ENCODE peak calls at places on chromosomes 1 and 21, in eight cellular contexts. One of them, this sample, is unnamed.

GRCh38 chr1:93638307-93638847 is 43.3 kb downstream of the BCAR3 start:
- DNase-seq in Caco-2: peak
- DNase-seq in dorsolateral prefrontal cortex: no peak
- DNase-seq in foreskin fibroblast: no peak
- DNase-seq in epithelial cell of esophagus: no peak
- DNase-seq in fibroblast of lung: no peak
- DNase-seq in heart left ventricle: no peak
- DNase-seq in uterus: no peak
- DNase-seq in this sample: no peak

GRCh38 chr1:110485725-110486124 is 33.2 kb downstream of the KCNA10 start:
- DNase-seq in Caco-2: no peak
- DNase-seq in dorsolateral prefrontal cortex: no peak
- DNase-seq in foreskin fibroblast: no peak
- DNase-seq in epithelial cell of esophagus: no peak
- DNase-seq in fibroblast of lung: no peak
- DNase-seq in heart left ventricle: peak
- DNase-seq in uterus: no peak
- DNase-seq in this sample: no peak

GRCh38 chr1:8211620-8212442 is 106.1 kb upstream of the SLC45A1 start:
- DNase-seq in Caco-2: peak
- DNase-seq in dorsolateral prefrontal cortex: no peak
- DNase-seq in foreskin fibroblast: peak
- DNase-seq in epithelial cell of esophagus: peak
- DNase-seq in fibroblast of lung: peak
- DNase-seq in heart left ventricle: no peak
- DNase-seq in uterus: no peak
- DNase-seq in this sample: peak

GRCh38 chr1:98323906-98324358 is 337.6 kb upstream of the SNX7 start:
- DNase-seq in Caco-2: peak
- DNase-seq in dorsolateral prefrontal cortex: no peak
- DNase-seq in foreskin fibroblast: peak
- DNase-seq in epithelial cell of esophagus: peak
- DNase-seq in fibroblast of lung: peak
- DNase-seq in heart left ventricle: peak
- DNase-seq in uterus: no peak
- DNase-seq in this sample: peak

GRCh38 chr1:204858381-204858821 is 12.3 kb upstream of the NFASC start:
- DNase-seq in Caco-2: no peak
- DNase-seq in dorsolateral prefrontal cortex: no peak
- DNase-seq in foreskin fibroblast: peak
- DNase-seq in epithelial cell of esophagus: no peak
- DNase-seq in fibroblast of lung: no peak
- DNase-seq in heart left ventricle: no peak
- DNase-seq in uterus: no peak
- DNase-seq in this sample: no peak

GRCh38 chr1:242770366-242770765 is 245.9 kb upstream of the PLD5 start:
- DNase-seq in Caco-2: no peak
- DNase-seq in dorsolateral prefrontal cortex: no peak
- DNase-seq in foreskin fibroblast: no peak
- DNase-seq in epithelial cell of esophagus: peak
- DNase-seq in fibroblast of lung: no peak
- DNase-seq in heart left ventricle: no peak
- DNase-seq in uterus: no peak
- DNase-seq in this sample: no peak

GRCh38 chr1:117678246-117678977 is 72.6 kb downstream of the TENT5C start:
- DNase-seq in Caco-2: no peak
- DNase-seq in dorsolateral prefrontal cortex: no peak
- DNase-seq in foreskin fibroblast: no peak
- DNase-seq in epithelial cell of esophagus: no peak
- DNase-seq in fibroblast of lung: no peak
- DNase-seq in heart left ventricle: peak
- DNase-seq in uterus: no peak
- DNase-seq in this sample: no peak

GRCh38 chr1:8711161-8711560 is 106.3 kb downstream of the RERE start:
- DNase-seq in Caco-2: no peak
- DNase-seq in dorsolateral prefrontal cortex: no peak
- DNase-seq in foreskin fibroblast: no peak
- DNase-seq in epithelial cell of esophagus: no peak
- DNase-seq in fibroblast of lung: no peak
- DNase-seq in heart left ventricle: no peak
- DNase-seq in uterus: no peak
- DNase-seq in this sample: peak

GRCh38 chr1:109864960-109865611 is 45.6 kb upstream of the CSF1 start:
- DNase-seq in Caco-2: no peak
- DNase-seq in dorsolateral prefrontal cortex: peak
- DNase-seq in foreskin fibroblast: no peak
- DNase-seq in epithelial cell of esophagus: no peak
- DNase-seq in fibroblast of lung: peak
- DNase-seq in heart left ventricle: no peak
- DNase-seq in uterus: peak
- DNase-seq in this sample: no peak

GRCh38 chr1:215863796-215864195 is 296.7 kb downstream of the KCTD3 start:
- DNase-seq in Caco-2: no peak
- DNase-seq in dorsolateral prefrontal cortex: no peak
- DNase-seq in foreskin fibroblast: no peak
- DNase-seq in epithelial cell of esophagus: no peak
- DNase-seq in fibroblast of lung: no peak
- DNase-seq in heart left ventricle: no peak
- DNase-seq in uterus: no peak
- DNase-seq in this sample: no peak

GRCh38 chr21:32698286-32698685 is 29.5 kb downstream of the SYNJ1 start:
- DNase-seq in Caco-2: no peak
- DNase-seq in dorsolateral prefrontal cortex: no peak
- DNase-seq in foreskin fibroblast: no peak
- DNase-seq in epithelial cell of esophagus: no peak
- DNase-seq in fibroblast of lung: no peak
- DNase-seq in heart left ventricle: no peak
- DNase-seq in uterus: no peak
- DNase-seq in this sample: no peak

GRCh38 chr1:40344597-40344996 is 27.5 kb upstream of the COL9A2 start:
- DNase-seq in Caco-2: peak
- DNase-seq in dorsolateral prefrontal cortex: peak
- DNase-seq in foreskin fibroblast: peak
- DNase-seq in epithelial cell of esophagus: peak
- DNase-seq in fibroblast of lung: peak
- DNase-seq in heart left ventricle: peak
- DNase-seq in uterus: no peak
- DNase-seq in this sample: peak

GRCh38 chr21:36411301-36411700 is 26.1 kb downstream of the CHAF1B start:
- DNase-seq in Caco-2: no peak
- DNase-seq in dorsolateral prefrontal cortex: no peak
- DNase-seq in foreskin fibroblast: no peak
- DNase-seq in epithelial cell of esophagus: no peak
- DNase-seq in fibroblast of lung: no peak
- DNase-seq in heart left ventricle: no peak
- DNase-seq in uterus: no peak
- DNase-seq in this sample: no peak

GRCh38 chr1:21435646-21436487 is 4.1 kb upstream of the NBPF3 start:
- DNase-seq in Caco-2: no peak
- DNase-seq in dorsolateral prefrontal cortex: no peak
- DNase-seq in foreskin fibroblast: no peak
- DNase-seq in epithelial cell of esophagus: no peak
- DNase-seq in fibroblast of lung: no peak
- DNase-seq in heart left ventricle: no peak
- DNase-seq in uterus: no peak
- DNase-seq in this sample: no peak

DNA sequence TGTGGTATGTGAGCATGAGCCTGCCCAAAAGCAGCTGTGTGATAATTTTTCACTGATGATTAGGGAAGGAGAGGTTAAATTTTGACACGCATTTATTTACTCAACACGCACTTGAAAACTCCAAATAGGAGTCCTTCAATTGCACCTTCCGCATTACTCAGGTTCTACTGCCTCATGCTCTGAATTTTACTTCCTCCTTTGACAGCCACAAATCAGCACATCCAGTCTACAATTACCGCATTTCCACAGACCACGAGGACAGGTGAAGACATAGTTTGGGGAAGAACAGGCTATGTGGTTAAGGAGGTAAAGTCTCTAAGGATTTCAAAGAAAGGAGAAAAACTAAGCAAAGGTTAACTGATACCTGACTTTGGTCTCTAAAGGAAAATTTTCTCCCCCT is 2.6 kb downstream of the CAPN8 start:
- DNase-seq in Caco-2: no peak
- DNase-seq in dorsolateral prefrontal cortex: no peak
- DNase-seq in foreskin fibroblast: no peak
- DNase-seq in epithelial cell of esophagus: no peak
- DNase-seq in fibroblast of lung: no peak
- DNase-seq in heart left ventricle: no peak
- DNase-seq in uterus: no peak
- DNase-seq in this sample: no peak
- H3K4me3 ChIP-seq in Caco-2: no peak
- H3K4me3 ChIP-seq in dorsolateral prefrontal cortex: no peak
- H3K4me3 ChIP-seq in foreskin fibroblast: no peak
- H3K4me3 ChIP-seq in epithelial cell of esophagus: no peak
- H3K4me3 ChIP-seq in fibroblast of lung: no peak
- H3K4me3 ChIP-seq in heart left ventricle: no peak
- H3K4me3 ChIP-seq in uterus: no peak
- H3K4me3 ChIP-seq in this sample: no peak

DNA sequence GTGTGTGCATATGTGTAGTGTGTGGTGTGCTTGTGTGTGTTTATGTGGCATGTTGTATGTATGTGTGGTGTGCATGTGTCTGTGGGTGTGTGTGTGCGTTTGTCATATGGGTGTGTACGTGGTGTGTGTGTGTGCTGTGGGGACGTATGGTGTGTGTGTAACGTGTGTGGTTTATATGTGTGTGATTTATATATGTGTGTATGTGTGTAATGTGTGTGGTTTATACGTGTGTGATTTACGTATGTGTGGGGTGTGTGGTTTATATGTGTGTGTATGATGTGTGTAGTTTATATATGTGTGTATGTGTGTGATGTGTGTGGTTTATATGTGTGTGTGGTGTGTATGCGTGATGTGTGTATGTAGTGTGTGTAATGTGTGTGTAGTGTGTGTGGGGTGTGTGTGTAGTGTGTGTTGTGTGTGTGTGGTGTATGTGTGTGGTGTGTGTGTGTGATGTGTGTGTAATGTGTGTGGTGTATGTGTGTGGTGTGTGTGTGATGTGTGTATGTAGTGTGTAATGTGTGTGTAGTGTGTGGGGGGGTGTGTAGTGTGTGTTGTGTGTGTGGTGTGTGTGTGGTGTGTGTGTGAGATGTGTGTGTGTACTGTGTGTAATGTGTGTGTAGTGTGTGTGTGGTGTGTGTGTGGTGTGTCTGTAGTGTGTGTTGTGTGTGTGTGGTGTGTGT is 32.3 kb upstream of the ADARB1 start:
- DNase-seq in Caco-2: no peak
- DNase-seq in dorsolateral prefrontal cortex: no peak
- DNase-seq in foreskin fibroblast: no peak
- DNase-seq in epithelial cell of esophagus: no peak
- DNase-seq in fibroblast of lung: peak
- DNase-seq in heart left ventricle: no peak
- DNase-seq in uterus: no peak
- DNase-seq in this sample: no peak
- H3K4me3 ChIP-seq in Caco-2: no peak
- H3K4me3 ChIP-seq in dorsolateral prefrontal cortex: no peak
- H3K4me3 ChIP-seq in foreskin fibroblast: no peak
- H3K4me3 ChIP-seq in epithelial cell of esophagus: no peak
- H3K4me3 ChIP-seq in fibroblast of lung: no peak
- H3K4me3 ChIP-seq in heart left ventricle: no peak
- H3K4me3 ChIP-seq in uterus: no peak
- H3K4me3 ChIP-seq in this sample: no peak

GRCh38 chr1:26828352-26829093 is 2.0 kb downstream of the ZDHHC18 start:
- DNase-seq in Caco-2: no peak
- DNase-seq in dorsolateral prefrontal cortex: no peak
- DNase-seq in foreskin fibroblast: no peak
- DNase-seq in epithelial cell of esophagus: no peak
- DNase-seq in fibroblast of lung: no peak
- DNase-seq in heart left ventricle: no peak
- DNase-seq in uterus: no peak
- DNase-seq in this sample: no peak

GRCh38 chr1:26827663-26828062 is 1.2 kb downstream of the ZDHHC18 start:
- DNase-seq in Caco-2: no peak
- DNase-seq in dorsolateral prefrontal cortex: no peak
- DNase-seq in foreskin fibroblast: no peak
- DNase-seq in epithelial cell of esophagus: no peak
- DNase-seq in fibroblast of lung: no peak
- DNase-seq in heart left ventricle: no peak
- DNase-seq in uterus: no peak
- DNase-seq in this sample: no peak

GRCh38 chr1:26824735-26825134 is 1.8 kb upstream of the ZDHHC18 start:
- DNase-seq in Caco-2: no peak
- DNase-seq in dorsolateral prefrontal cortex: no peak
- DNase-seq in foreskin fibroblast: no peak
- DNase-seq in epithelial cell of esophagus: peak
- DNase-seq in fibroblast of lung: no peak
- DNase-seq in heart left ventricle: no peak
- DNase-seq in uterus: no peak
- DNase-seq in this sample: no peak

GRCh38 chr1:26827205-26827604 is 717 bp downstream of the ZDHHC18 start:
- DNase-seq in Caco-2: no peak
- DNase-seq in dorsolateral prefrontal cortex: no peak
- DNase-seq in foreskin fibroblast: no peak
- DNase-seq in epithelial cell of esophagus: no peak
- DNase-seq in fibroblast of lung: no peak
- DNase-seq in heart left ventricle: no peak
- DNase-seq in uterus: no peak
- DNase-seq in this sample: no peak

DNA sequence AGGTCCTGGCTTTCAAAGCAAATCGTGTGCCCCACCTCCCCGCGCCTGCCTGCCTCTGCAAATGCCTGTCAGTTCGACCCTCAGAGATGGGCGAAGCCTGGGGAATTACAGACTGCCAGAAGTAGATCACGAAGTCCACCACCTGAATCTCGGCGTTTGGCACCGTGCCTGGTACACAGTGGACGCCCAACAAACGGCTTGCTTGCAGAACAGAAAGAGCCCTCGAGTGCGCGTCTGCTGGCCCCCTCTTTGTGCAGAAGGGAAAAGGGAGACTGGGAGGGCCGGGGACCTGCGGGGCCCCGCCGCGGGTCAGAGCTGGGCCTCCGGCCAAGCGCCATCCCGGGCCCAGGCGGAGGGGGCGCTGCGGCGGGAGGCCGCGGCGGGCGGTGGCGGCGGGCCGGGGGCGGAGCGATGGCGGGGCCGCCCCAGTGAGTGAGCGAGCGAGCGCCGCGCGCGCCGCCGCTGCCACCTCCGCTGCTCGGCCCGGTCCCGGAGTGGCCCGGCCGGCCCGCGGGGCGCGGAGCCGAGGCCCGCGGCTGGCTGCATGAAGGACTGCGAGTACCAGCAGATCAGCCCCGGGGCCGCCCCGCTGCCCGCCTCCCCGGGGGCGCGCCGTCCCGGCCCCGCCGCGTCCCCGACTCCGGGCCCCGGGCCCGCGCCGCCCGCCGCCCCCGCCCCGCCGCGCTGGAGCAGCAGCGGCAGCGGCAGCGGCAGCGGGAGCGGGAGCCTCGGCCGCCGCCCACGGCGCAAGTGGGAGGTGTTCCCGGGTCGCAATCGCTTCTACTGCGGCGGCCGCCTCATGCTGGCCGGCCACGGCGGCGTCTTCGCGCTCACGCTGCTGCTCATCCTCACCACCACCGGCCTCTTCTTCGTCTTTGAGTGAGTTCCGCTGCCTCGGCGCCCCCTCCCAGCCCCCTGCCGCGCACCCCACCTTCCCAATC is at the start of gene ZDHHC18:
- DNase-seq in Caco-2: no peak
- DNase-seq in dorsolateral prefrontal cortex: peak
- DNase-seq in foreskin fibroblast: peak
- DNase-seq in epithelial cell of esophagus: peak
- DNase-seq in fibroblast of lung: peak
- DNase-seq in heart left ventricle: peak
- DNase-seq in uterus: peak
- DNase-seq in this sample: peak
- H3K4me3 ChIP-seq in Caco-2: peak
- H3K4me3 ChIP-seq in dorsolateral prefrontal cortex: peak
- H3K4me3 ChIP-seq in foreskin fibroblast: peak
- H3K4me3 ChIP-seq in epithelial cell of esophagus: peak
- H3K4me3 ChIP-seq in fibroblast of lung: peak
- H3K4me3 ChIP-seq in heart left ventricle: peak
- H3K4me3 ChIP-seq in uterus: peak
- H3K4me3 ChIP-seq in this sample: peak

GRCh38 chr1:208086116-208086515 is 158.1 kb downstream of the PLXNA2 start:
- DNase-seq in Caco-2: no peak
- DNase-seq in dorsolateral prefrontal cortex: no peak
- DNase-seq in foreskin fibroblast: no peak
- DNase-seq in epithelial cell of esophagus: peak
- DNase-seq in fibroblast of lung: peak
- DNase-seq in heart left ventricle: no peak
- DNase-seq in uterus: no peak
- DNase-seq in this sample: no peak
- H3K4me3 ChIP-seq in Caco-2: no peak
- H3K4me3 ChIP-seq in dorsolateral prefrontal cortex: peak
- H3K4me3 ChIP-seq in foreskin fibroblast: no peak
- H3K4me3 ChIP-seq in epithelial cell of esophagus: no peak
- H3K4me3 ChIP-seq in fibroblast of lung: peak
- H3K4me3 ChIP-seq in heart left ventricle: peak
- H3K4me3 ChIP-seq in uterus: peak
- H3K4me3 ChIP-seq in this sample: no peak